ENCODE peak calls at places on chromosome 7, in four cellular contexts. T is A549, C is K562, H is HepG2. J is an unnamed sample.

GRCh38 chr7:20785211-20786048 is 1.3 kb downstream of the SP8 start:
- DNase-seq in H (no peak), T (no peak), C (no peak), J (peak)

GRCh38 chr7:97565665-97566064 is 166.2 kb upstream of the TAC1 start:
- DNase-seq in H (no peak), T (no peak), C (no peak), J (no peak)

GRCh38 chr7:158120751-158121150 is 466.9 kb downstream of the PTPRN2 start:
- DNase-seq in T (no peak), C (no peak), H (no peak), J (no peak)

GRCh38 chr7:127650842-127651555 is 995 bp upstream of the SND1 start:
- DNase-seq in H (no peak), C (no peak), T (no peak), J (peak)

GRCh38 chr7:21543528-21544302 is 876 bp downstream of the DNAH11 start:
- DNase-seq in T (no peak), C (no peak), H (no peak), J (no peak)

GRCh38 chr7:32070406-32071360 is at the start of gene PDE1C:
- DNase-seq in C (no peak), T (peak), H (no peak), J (peak)

GRCh38 chr7:134890246-134891240 is 95.8 kb upstream of the AGBL3 start:
- DNase-seq in T (peak), H (peak), C (no peak), J (no peak)

GRCh38 chr7:74092964-74093339 is 9.3 kb downstream of the LIMK1 start:
- DNase-seq in T (no peak), H (no peak), C (peak), J (no peak)

GRCh38 chr7:44068054-44068453 is 2.7 kb upstream of the PGAM2 start:
- DNase-seq in C (no peak), H (no peak), T (no peak), J (no peak)

GRCh38 chr7:103140684-103141083 is 8.2 kb downstream of the NAPEPLD start:
- DNase-seq in H (no peak), T (no peak), C (no peak), J (no peak)

GRCh38 chr7:112150823-112151641 is 55.2 kb downstream of the DOCK4 start:
- DNase-seq in T (no peak), C (no peak), H (no peak), J (no peak)

GRCh38 chr7:131106681-131107342 is 220.9 kb upstream of the MKLN1 start:
- DNase-seq in H (no peak), C (peak), T (peak), J (peak)

GRCh38 chr7:73330772-73331171 is 2.8 kb downstream of the FKBP6 start:
- DNase-seq in H (no peak), C (no peak), T (no peak), J (no peak)

GRCh38 chr7:23246540-23246939 is at the start of gene GPNMB:
- DNase-seq in T (no peak), H (no peak), C (no peak), J (no peak)

GRCh38 chr7:79553811-79554555 is 100.5 kb upstream of the MAGI2 start:
- DNase-seq in C (no peak), H (no peak), T (peak), J (no peak)

GRCh38 chr7:154928136-154929005 is 74.6 kb downstream of the PAXIP1 start:
- DNase-seq in H (peak), C (peak), T (peak), J (no peak)

GRCh38 chr7:4634166-4634565 is 47.9 kb upstream of the FOXK1 start:
- DNase-seq in H (no peak), C (no peak), T (peak), J (no peak)

GRCh38 chr7:152894295-152895170 is 135.0 kb downstream of the ACTR3B start:
- DNase-seq in H (peak), T (peak), C (peak), J (peak)

GRCh38 chr7:94374231-94374630 is 20.5 kb upstream of the COL1A2 start:
- DNase-seq in C (no peak), T (no peak), H (no peak), J (peak)

GRCh38 chr7:135508853-135509588 is 881 bp downstream of the CNOT4 start:
- DNase-seq in C (no peak), H (peak), T (peak), J (no peak)

GRCh38 chr7:156668130-156668741 is 27.7 kb downstream of the RNF32 start:
- DNase-seq in T (no peak), C (no peak), H (peak), J (no peak)

GRCh38 chr7:137888254-137888653 is 41.5 kb upstream of the DGKI start:
- DNase-seq in T (no peak), H (no peak), C (no peak), J (no peak)

GRCh38 chr7:127123220-127123619 is 129.5 kb downstream of the GRM8 start:
- DNase-seq in C (no peak), H (no peak), T (no peak), J (no peak)

GRCh38 chr7:140653319-140654108 is 12.9 kb upstream of the DENND2A start:
- DNase-seq in H (peak), T (peak), C (peak), J (peak)

GRCh38 chr7:69373171-69374035 is 224.9 kb upstream of the AUTS2 start:
- DNase-seq in H (no peak), C (no peak), T (peak), J (no peak)

GRCh38 chr7:91609525-91609924 is 271.0 kb downstream of the MTERF1 start:
- DNase-seq in H (no peak), C (no peak), T (no peak), J (no peak)

GRCh38 chr7:23530901-23531793 is 634 bp downstream of the TRA2A start:
- DNase-seq in T (peak), H (peak), C (peak), J (peak)

GRCh38 chr7:129244220-129244619 is 19.4 kb downstream of the AHCYL2 start:
- DNase-seq in C (no peak), H (peak), T (no peak), J (no peak)

GRCh38 chr7:66847879-66848810 is 72.9 kb upstream of the TMEM248 start:
- DNase-seq in T (peak), C (no peak), H (peak), J (peak)

GRCh38 chr7:90345548-90346319 is 782 bp upstream of the GTPBP10 start:
- DNase-seq in H (peak), T (peak), C (peak), J (no peak)

GRCh38 chr7:45070254-45070642 is 18.5 kb downstream of the NACAD start:
- DNase-seq in T (no peak), H (no peak), C (no peak), J (no peak)

GRCh38 chr7:92833024-92833765 is 3.2 kb downstream of the CDK6 start:
- DNase-seq in T (peak), C (peak), H (peak), J (peak)

GRCh38 chr7:127504715-127505114 is 80.7 kb downstream of the GCC1 start:
- DNase-seq in T (peak), C (peak), H (peak), J (peak)

GRCh38 chr7:32200593-32200992 is 130.4 kb upstream of the PDE1C start:
- DNase-seq in H (no peak), T (no peak), C (no peak), J (no peak)

GRCh38 chr7:70545214-70545613 is 586.7 kb upstream of the GALNT17 start:
- DNase-seq in C (no peak), H (no peak), T (no peak), J (no peak)

GRCh38 chr7:131071786-131072504 is 255.7 kb upstream of the MKLN1 start:
- DNase-seq in T (peak), H (no peak), C (peak), J (no peak)

DNA sequence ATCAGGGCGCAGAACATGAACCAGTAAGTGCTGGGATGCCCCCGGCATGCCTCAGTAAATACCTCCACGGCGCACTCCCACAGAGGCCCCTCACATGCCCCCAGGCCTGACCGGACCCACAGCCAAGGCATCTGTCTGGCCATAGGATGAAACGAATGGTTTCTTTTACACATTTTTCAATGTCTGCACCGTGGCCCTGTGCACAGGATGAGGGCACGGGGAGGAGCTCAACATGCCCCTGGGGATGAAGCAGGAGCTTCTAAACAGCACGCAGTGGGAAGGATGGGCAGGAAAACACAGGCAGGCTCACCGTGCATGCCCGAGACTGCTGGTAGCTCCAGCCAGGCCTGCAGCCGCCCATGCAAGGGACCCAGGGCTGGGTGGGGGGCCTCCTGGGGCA is 283.3 kb downstream of the TNS3 start:
- DNase-seq in C (no peak), T (no peak), H (no peak), J (no peak)
- TF ChIP-seq NR3C1 in C (no peak), T (no peak), H (no peak), J (no peak)

GRCh38 chr7:1770331-1770730 is 100.3 kb downstream of the ELFN1 start:
- DNase-seq in H (no peak), C (no peak), T (no peak), J (no peak)

GRCh38 chr7:1767524-1767923 is 97.4 kb downstream of the ELFN1 start:
- DNase-seq in H (peak), T (peak), C (peak), J (peak)

GRCh38 chr7:1765336-1765735 is 95.3 kb downstream of the ELFN1 start:
- DNase-seq in H (no peak), T (no peak), C (no peak), J (no peak)

GRCh38 chr7:1769286-1770200 is 99.5 kb downstream of the ELFN1 start:
- DNase-seq in H (no peak), C (no peak), T (no peak), J (no peak)

DNA sequence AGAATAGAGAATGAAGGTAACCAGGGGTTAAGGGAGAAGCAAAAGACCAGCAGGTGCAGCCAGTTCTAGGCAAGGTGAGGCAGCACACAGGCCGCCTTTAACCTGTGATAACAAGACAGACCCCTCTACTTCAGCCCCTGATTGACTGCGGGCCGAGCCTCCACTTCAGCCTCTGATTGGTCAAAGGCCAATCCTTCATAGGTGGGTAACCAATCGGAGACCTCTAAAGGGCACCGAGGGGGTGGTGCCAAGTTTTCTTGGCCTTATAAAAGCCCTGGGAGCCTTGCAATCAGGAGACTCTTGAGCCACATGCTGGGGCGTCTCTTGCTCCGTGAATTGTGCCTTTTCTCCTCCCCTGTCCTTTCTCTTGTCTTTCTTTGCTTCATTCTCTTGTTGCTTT is 98.8 kb downstream of the ELFN1 start:
- DNase-seq in H (no peak), T (peak), C (peak), J (peak)
- TF ChIP-seq NR3C1 in H (no peak), T (no peak), C (no peak), J (no peak)

DNA sequence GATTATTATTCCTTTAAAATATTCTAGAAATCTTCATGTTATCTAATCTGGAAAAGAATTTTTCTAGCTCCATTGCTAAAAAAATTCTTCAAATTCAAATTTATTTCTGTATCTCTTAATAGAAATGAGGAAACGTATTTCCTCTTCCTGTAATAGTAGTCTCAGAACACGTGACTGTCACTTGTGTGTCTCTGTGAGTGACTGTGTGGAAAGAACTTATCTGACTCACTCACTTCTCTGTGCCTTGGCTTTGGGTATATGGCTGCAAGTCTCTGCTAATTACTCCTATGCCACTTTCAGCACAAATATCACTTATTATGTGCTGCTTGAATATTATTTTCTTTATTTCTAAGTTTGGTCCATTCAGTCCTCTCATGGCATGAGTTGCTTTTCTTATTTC is 132.7 kb downstream of the CNTNAP2 start:
- DNase-seq in H (no peak), C (no peak), T (no peak), J (no peak)
- TF ChIP-seq NR3C1 in H (no peak), C (no peak), T (no peak), J (no peak)

GRCh38 chr7:46160861-46161260 is 239.8 kb upstream of the IGFBP3 start:
- DNase-seq in T (no peak), H (no peak), C (no peak), J (no peak)
- TF ChIP-seq NR3C1 in T (no peak), H (no peak), C (no peak), J (no peak)

GRCh38 chr7:39651262-39651661 is 27.9 kb downstream of the RALA start:
- DNase-seq in T (no peak), C (no peak), H (no peak), J (no peak)
- TF ChIP-seq NR3C1 in T (no peak), C (no peak), H (no peak), J (no peak)

GRCh38 chr7:27104244-27105149 is 2.0 kb upstream of the HOXA2 start:
- DNase-seq in T (no peak), C (no peak), H (no peak), J (no peak)
- TF ChIP-seq NR3C1 in T (no peak), C (no peak), H (no peak), J (no peak)

DNA sequence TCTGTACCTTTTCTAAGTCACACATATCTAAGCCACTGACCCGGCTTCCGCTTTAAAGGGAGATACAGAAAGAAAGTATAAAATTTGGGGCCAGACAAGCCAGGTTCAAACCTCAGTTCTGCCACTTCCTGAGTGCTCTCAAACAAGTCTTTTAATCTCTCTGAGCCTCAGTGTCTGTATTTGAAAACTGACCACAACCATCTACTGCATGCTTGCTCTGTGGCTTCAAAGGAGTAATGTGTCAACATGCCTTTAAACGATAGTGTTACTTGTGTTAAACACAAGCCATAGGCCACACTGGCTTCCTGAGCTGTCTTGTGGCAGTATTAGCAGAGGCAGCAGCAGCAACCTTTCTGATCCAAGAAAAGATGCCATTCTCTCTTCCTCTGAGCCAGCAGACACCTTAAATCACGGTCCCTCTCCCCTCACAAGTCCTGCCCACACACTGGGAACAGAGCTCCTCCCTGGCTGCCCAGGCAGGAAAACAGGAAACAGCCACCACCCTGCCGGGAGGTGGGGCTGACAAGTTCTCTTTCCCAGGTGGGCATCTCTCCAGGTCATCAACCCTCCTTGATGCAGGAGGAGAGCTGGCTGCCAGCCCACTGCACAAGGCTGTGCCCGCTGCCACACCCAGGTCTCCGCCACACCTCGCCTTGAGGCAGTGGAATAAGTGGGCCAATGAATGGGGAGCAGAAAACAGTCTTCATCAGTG is 10.7 kb downstream of the HIP1 start:
- DNase-seq in H (peak), T (peak), C (no peak), J (no peak)
- TF ChIP-seq NR3C1 in H (no peak), T (no peak), C (no peak), J (no peak)

DNA sequence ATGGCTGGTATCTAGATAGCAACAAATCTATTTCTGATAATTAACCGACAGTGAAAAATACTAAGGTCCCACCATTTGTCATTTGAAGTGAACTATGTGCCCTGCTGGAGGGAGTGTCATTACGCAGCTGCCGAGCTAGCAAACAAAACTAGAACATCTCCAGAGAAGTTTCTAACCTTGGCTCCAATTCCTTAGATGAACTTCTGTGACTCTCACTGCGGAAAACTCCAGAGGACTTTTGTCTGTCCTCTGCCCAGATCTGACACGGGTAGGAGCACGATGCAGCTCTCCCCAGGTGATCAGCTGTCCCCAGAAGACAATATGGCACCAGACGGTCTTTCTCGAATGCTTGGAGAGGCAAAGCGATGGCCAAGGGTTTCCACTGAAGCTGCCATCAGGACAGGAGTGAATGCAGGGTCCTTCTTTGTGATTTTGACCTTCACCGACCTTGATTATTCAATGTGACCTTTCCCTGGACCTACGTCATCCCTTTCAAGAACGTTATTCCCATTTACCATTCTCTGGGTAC is 116.8 kb upstream of the C7orf33 start:
- DNase-seq in H (no peak), C (no peak), T (no peak), J (no peak)
- TF ChIP-seq NR3C1 in H (no peak), C (no peak), T (no peak), J (no peak)